ENCODE peak calls at places on chromosomes 12 and 14, in ten cellular contexts. Q, O, Y, U, L, T, F, I, J and D are unnamed samples.

GRCh38 chr14:53338192-53338591 is 185.1 kb upstream of the DDHD1 start:
- DNase-seq in O (no peak), U (no peak), J (no peak), I (no peak), L (no peak), F (no peak), Q (no peak), Y (no peak), T (no peak), D (peak; percentile 7)

GRCh38 chr12:117134059-117134458 is 34.8 kb upstream of the TESC start:
- DNase-seq in F (no peak), O (no peak), L (no peak), T (no peak), Y (no peak), U (no peak), I (no peak), J (no peak), Q (no peak), D (no peak)

GRCh38 chr12:109432431-109432830 is 44.7 kb downstream of the KCTD10 start:
- DNase-seq in J (no peak), Y (no peak), Q (no peak), F (no peak), T (no peak), L (no peak), O (no peak), I (no peak), U (no peak), D (no peak)

GRCh38 chr12:109255377-109255776 is 53.7 kb downstream of the FOXN4 start:
- DNase-seq in Y (no peak), T (no peak), L (peak; percentile 45), I (no peak), J (no peak), Q (no peak), F (no peak), U (no peak), O (no peak), D (no peak)

GRCh38 chr14:68772761-68773381 is 20.0 kb downstream of the ZFP36L1 start:
- DNase-seq in O (no peak), Y (peak; percentile 0), L (no peak), U (no peak), F (no peak), Q (no peak), T (peak; percentile 3), J (no peak), I (peak; percentile 12), D (no peak)

GRCh38 chr12:110640275-110641025 is 26.5 kb downstream of the TCTN1 start:
- DNase-seq in O (no peak), J (no peak), T (peak; percentile 69), Y (no peak), U (no peak), I (no peak), Q (no peak), F (no peak), L (no peak), D (no peak)

GRCh38 chr14:82647088-82647697 is 1113.5 kb upstream of the SEL1L start:
- DNase-seq in L (no peak), J (no peak), F (no peak), Y (no peak), T (no peak), O (no peak), I (no peak), U (no peak), Q (no peak), D (no peak)

GRCh38 chr12:80709811-80710726 is 2.6 kb downstream of the MYF6 start:
- DNase-seq in J (no peak), Y (peak; percentile 15), U (no peak), I (no peak), Q (no peak), O (no peak), T (no peak), L (peak; percentile 27), F (peak; percentile 4), D (no peak)

GRCh38 chr14:56797569-56798446 is 12.5 kb downstream of the OTX2 start:
- DNase-seq in I (no peak), U (no peak), T (no peak), F (no peak), O (no peak), Q (no peak), J (no peak), Y (peak; percentile 37), L (no peak), D (no peak)

GRCh38 chr12:56161677-56162351 is 3.7 kb downstream of the MYL6 start:
- DNase-seq in I (no peak), U (no peak), J (no peak), O (no peak), Q (no peak), T (no peak), Y (no peak), F (no peak), L (no peak), D (no peak)

GRCh38 chr14:105534586-105534985 is 8.2 kb downstream of the TMEM121 start:
- DNase-seq in L (no peak), T (no peak), Q (no peak), U (no peak), F (no peak), O (no peak), I (no peak), J (no peak), Y (no peak), D (no peak)

GRCh38 chr12:51450816-51451215 is 26.2 kb downstream of the SLC4A8 start:
- DNase-seq in Y (no peak), J (no peak), L (no peak), I (no peak), F (no peak), T (no peak), O (peak; percentile 61), Q (no peak), U (no peak), D (no peak)

DNA sequence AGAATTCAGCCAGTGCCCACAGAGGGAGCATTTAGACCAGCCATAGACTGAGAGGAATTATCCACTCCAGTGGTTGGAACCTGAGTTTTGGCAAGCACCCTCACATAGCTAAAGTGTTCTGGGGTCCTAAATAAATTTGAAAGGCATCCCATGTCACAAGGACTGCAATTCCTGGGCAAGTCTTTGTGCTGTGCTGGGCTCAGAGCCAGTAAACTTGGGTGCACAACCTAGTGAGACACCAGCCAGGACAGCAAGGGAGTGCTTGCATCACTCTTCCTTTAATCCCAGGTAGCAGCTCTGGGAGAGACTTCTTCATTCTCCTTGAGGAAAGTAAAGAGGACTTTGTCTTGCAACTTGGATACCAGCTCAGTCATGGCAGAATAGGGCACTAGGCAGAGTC is 142.0 kb upstream of the FSCB start:
- DNase-seq in F (no peak), J (no peak), L (no peak), U (no peak), T (no peak), Y (no peak), O (no peak), Q (no peak), I (no peak), D (no peak)
- H3K27ac ChIP-seq in F (no peak overlapping the region), J (no peak overlapping the region), L (no peak overlapping the region), U (no peak overlapping the region), T (no peak overlapping the region), Y (no peak overlapping the region), O (no peak overlapping the region), Q (no peak overlapping the region), I (no peak overlapping the region), D (no peak overlapping the region)

GRCh38 chr12:16228067-16228466 is 49.4 kb downstream of the SLC15A5 start:
- DNase-seq in T (no peak), O (no peak), Q (no peak), F (no peak), L (no peak), I (no peak), Y (no peak), U (no peak), J (no peak), D (no peak)

GRCh38 chr12:16224196-16224595 is 53.3 kb downstream of the SLC15A5 start:
- DNase-seq in T (no peak), Y (no peak), U (no peak), F (no peak), I (no peak), J (no peak), Q (no peak), L (no peak), O (no peak), D (no peak)

GRCh38 chr12:16229676-16230075 is 47.8 kb downstream of the SLC15A5 start:
- DNase-seq in J (no peak), U (no peak), Y (no peak), O (no peak), Q (no peak), T (no peak), L (no peak), I (no peak), F (no peak), D (no peak)

GRCh38 chr12:16221776-16222175 is 55.7 kb downstream of the SLC15A5 start:
- DNase-seq in T (no peak), L (no peak), Y (peak; percentile 51), Q (no peak), J (no peak), U (no peak), F (no peak), I (no peak), O (no peak), D (no peak)

DNA sequence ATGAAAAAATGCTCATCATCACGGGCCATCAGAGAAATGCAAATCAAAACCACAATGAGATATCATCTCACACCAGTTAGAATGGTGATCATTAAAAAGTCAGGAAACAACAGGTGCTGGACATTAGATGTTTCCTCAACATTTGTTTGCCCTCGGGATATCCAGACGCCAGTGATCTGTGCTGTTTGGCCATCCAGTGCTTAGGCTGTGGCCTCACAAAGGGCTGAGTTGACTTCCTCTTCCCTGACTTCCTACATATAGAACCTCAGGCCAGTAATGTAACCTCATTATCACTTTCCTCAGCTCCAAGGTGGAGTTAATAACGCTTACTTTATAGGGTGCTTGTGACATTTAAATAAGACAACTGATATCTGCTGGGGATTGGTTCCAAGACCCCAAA is 51.8 kb downstream of the SLC15A5 start:
- DNase-seq in I (no peak), O (no peak), F (no peak), L (no peak), Y (no peak), J (no peak), Q (no peak), T (no peak), U (no peak), D (no peak)
- TF ChIP-seq CTCF in I (no peak), O (no peak), F (no peak), L (no peak), Y (no peak), J (no peak), Q (no peak), T (no peak), U (no peak), D (no peak)

DNA sequence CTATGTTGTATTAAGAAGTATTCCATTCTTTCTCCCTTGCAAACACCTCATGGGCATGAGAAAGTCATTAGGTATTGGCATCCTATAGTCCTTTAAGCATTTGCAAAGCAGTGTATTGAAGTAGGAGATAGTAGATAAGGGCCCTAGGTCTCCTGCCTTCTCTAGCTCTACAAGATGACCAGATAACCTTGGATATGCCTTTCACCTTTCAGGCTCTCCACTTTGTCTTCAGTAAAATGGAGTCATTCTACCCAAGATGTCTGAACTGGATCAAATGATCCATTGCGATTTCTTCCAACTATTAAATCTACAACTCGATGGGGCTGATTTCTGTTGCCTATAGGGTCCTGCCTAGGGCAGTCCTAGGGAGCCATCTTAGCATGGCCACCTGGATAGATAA is 132.1 kb upstream of the BTG1 start:
- DNase-seq in Q (no peak), O (no peak), I (no peak), Y (no peak), J (no peak), U (no peak), T (no peak), F (no peak), L (no peak), D (no peak)
- H3K4me3 ChIP-seq in Q (no peak overlapping the region), O (no peak overlapping the region), I (no peak overlapping the region), Y (no peak overlapping the region), J (no peak overlapping the region), U (no peak overlapping the region), T (no peak overlapping the region), F (no peak overlapping the region), L (no peak overlapping the region), D (no peak overlapping the region)

GRCh38 chr14:102498678-102499265 is 10.8 kb downstream of the ANKRD9 start:
- DNase-seq in I (no peak), L (no peak), O (no peak), Q (no peak), F (no peak), Y (no peak), J (no peak), U (no peak), T (no peak), D (no peak)
- H3K27ac ChIP-seq in I (no peak overlapping the region), L (no peak overlapping the region), O (no peak overlapping the region), Q (no peak overlapping the region), F (no peak overlapping the region), Y (no peak overlapping the region), J (no peak overlapping the region), U (no peak overlapping the region), T (peak overlapping the region; percentile 98), D (no peak overlapping the region)